ENCODE peak calls at places on chromosomes 2 and 18, in four cellular contexts. One of them, this sample, is unnamed.
A peak's percentile ranks its signal among the peaks of the same experiment; 100 is the strongest.

GRCh38 chr18:13562494-13563029 is 163.8 kb downstream of the FAM210A start:
- DNase-seq in adrenal gland: no peak
- DNase-seq in uterus: no peak
- DNase-seq in HCT116: no peak
- DNase-seq in this sample: no peak

GRCh38 chr2:139684286-139684860 is 904.2 kb upstream of the NXPH2 start:
- DNase-seq in adrenal gland: no peak
- DNase-seq in uterus: no peak
- DNase-seq in HCT116: no peak
- DNase-seq in this sample: no peak

GRCh38 chr2:121173112-121173511 is 111.9 kb downstream of the TFCP2L1 start:
- DNase-seq in HCT116: no peak
- DNase-seq in uterus: no peak
- DNase-seq in adrenal gland: no peak
- DNase-seq in this sample: no peak

GRCh38 chr2:11852526-11853196 is 106.2 kb downstream of the LPIN1 start:
- DNase-seq in uterus: no peak
- DNase-seq in HCT116: no peak
- DNase-seq in adrenal gland: no peak
- DNase-seq in this sample: no peak

GRCh38 chr2:200600549-200601212 is 14.9 kb downstream of the AOX1 start:
- DNase-seq in adrenal gland: no peak
- DNase-seq in uterus: no peak
- DNase-seq in HCT116: no peak
- DNase-seq in this sample: no peak

GRCh38 chr18:78641689-78642231 is 337.9 kb upstream of the SALL3 start:
- DNase-seq in adrenal gland: no peak
- DNase-seq in HCT116: no peak
- DNase-seq in uterus: no peak
- DNase-seq in this sample: no peak

GRCh38 chr2:108215794-108216211 is 24.0 kb upstream of the SULT1C3 start:
- DNase-seq in HCT116: peak; percentile 35
- DNase-seq in uterus: no peak
- DNase-seq in adrenal gland: no peak
- DNase-seq in this sample: no peak

GRCh38 chr2:228938629-228939028 is 332.5 kb downstream of the PID1 start:
- DNase-seq in HCT116: no peak
- DNase-seq in uterus: no peak
- DNase-seq in adrenal gland: no peak
- DNase-seq in this sample: no peak

GRCh38 chr18:79399275-79400081 is 3.7 kb downstream of the NFATC1 start:
- DNase-seq in uterus: no peak
- DNase-seq in adrenal gland: no peak
- DNase-seq in HCT116: no peak
- DNase-seq in this sample: peak; percentile 36

GRCh38 chr2:172643142-172643541 is 87.3 kb downstream of the PDK1 start:
- DNase-seq in adrenal gland: no peak
- DNase-seq in HCT116: peak; percentile 13
- DNase-seq in uterus: no peak
- DNase-seq in this sample: no peak

GRCh38 chr2:26016012-26016742 is 17.7 kb upstream of the RAB10 start:
- DNase-seq in HCT116: no peak
- DNase-seq in adrenal gland: no peak
- DNase-seq in uterus: no peak
- DNase-seq in this sample: no peak

GRCh38 chr2:217617496-217618085 is 385.2 kb downstream of the TNS1 start:
- DNase-seq in HCT116: no peak
- DNase-seq in adrenal gland: no peak
- DNase-seq in uterus: no peak
- DNase-seq in this sample: no peak

GRCh38 chr2:8543412-8544167 is 138.3 kb upstream of the ID2 start:
- DNase-seq in HCT116: no peak
- DNase-seq in uterus: peak; percentile 28
- DNase-seq in adrenal gland: peak; percentile 32
- DNase-seq in this sample: no peak

GRCh38 chr2:233430651-233431050 is 76.4 kb downstream of the DGKD start:
- DNase-seq in uterus: no peak
- DNase-seq in adrenal gland: no peak
- DNase-seq in HCT116: no peak
- DNase-seq in this sample: no peak

GRCh38 chr2:32788106-32788505 is 158.6 kb upstream of the LTBP1 start:
- DNase-seq in uterus: no peak
- DNase-seq in HCT116: no peak
- DNase-seq in adrenal gland: no peak
- DNase-seq in this sample: peak; percentile 32

GRCh38 chr2:16662440-16662839 is 3.2 kb downstream of the CYRIA start:
- DNase-seq in adrenal gland: peak; percentile 48
- DNase-seq in uterus: peak; percentile 80
- DNase-seq in HCT116: no peak
- DNase-seq in this sample: peak; percentile 26

GRCh38 chr2:206378835-206379234 is 64.5 kb upstream of the ADAM23 start:
- DNase-seq in adrenal gland: no peak
- DNase-seq in HCT116: no peak
- DNase-seq in uterus: no peak
- DNase-seq in this sample: no peak

GRCh38 chr2:235416816-235417499 is 76.9 kb upstream of the AGAP1 start:
- DNase-seq in uterus: no peak
- DNase-seq in adrenal gland: no peak
- DNase-seq in HCT116: no peak
- DNase-seq in this sample: no peak

GRCh38 chr18:3151379-3152264 is 68.1 kb downstream of the MYOM1 start:
- DNase-seq in adrenal gland: no peak
- DNase-seq in HCT116: no peak
- DNase-seq in uterus: no peak
- DNase-seq in this sample: peak; percentile 35

GRCh38 chr18:34942276-34942675 is 98.9 kb upstream of the MAPRE2 start:
- DNase-seq in adrenal gland: no peak
- DNase-seq in uterus: no peak
- DNase-seq in HCT116: no peak
- DNase-seq in this sample: no peak

GRCh38 chr18:39841133-39842041 is 2113.6 kb upstream of the PIK3C3 start:
- DNase-seq in HCT116: peak; percentile 28
- DNase-seq in uterus: no peak
- DNase-seq in adrenal gland: peak; percentile 43
- DNase-seq in this sample: peak; percentile 76

DNA sequence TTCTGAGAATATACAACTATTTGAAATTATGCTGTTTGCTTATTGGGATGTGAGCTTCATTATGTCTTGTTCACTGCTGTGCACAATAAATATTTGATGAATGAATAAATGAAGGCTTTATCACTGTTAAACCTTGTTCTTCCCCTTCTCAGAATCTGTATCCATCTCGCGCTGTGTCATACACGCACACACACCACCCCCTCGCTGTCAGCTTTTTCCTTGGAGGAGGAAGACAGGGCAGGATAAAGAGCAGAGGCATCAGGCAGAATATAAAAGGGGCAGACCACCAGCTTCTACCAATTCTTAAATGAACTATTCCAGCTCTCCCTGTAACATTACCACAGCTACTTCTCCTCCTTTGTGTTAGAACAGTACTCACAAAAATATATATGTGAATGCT is 75.0 kb downstream of the CD226 start:
- DNase-seq in uterus: no peak
- DNase-seq in HCT116: no peak
- DNase-seq in adrenal gland: no peak
- DNase-seq in this sample: no peak
- TF ChIP-seq POLR2A in uterus: no peak
- TF ChIP-seq POLR2A in HCT116: no peak
- TF ChIP-seq POLR2A in adrenal gland: no peak
- TF ChIP-seq POLR2A in this sample: no peak

DNA sequence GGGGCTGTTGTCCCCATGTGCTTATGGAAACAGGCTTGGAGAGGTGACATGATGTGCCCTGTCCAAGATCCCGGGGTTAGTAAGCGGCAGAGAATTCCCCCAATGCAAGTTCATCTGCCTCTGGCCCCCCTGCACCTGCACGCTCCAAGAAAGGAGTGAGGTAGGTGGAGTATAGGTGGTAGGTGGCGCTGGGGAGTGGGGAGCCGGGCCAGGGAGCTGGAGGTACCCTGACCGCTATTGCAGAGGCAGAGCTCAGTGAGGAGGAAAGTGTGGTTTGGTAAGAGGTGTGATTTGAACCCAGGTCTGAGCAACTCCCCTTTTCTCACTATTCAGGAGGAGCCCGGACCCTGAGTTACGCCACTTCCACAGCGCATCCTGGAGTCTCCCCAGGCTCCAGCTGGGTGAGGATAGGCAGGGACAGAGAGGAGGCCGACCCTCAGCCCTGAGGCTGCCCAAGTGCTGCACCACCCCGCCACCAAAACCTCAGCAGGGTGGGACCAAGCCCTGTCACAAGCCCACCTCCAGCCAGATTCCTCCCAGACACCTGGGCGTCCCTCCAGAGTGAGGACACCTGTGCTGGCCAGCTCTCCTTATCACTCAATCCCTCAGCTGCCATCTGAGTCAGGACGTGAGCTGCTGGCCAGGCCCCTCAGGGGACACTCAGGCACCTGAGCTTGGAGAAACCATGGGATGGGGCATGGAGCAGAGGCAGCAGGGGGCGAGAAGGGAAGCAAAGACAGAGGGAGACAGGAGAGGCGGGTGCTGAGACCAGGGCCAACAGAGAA is 5.6 kb downstream of the HAAO start:
- DNase-seq in uterus: no peak
- DNase-seq in HCT116: no peak
- DNase-seq in adrenal gland: no peak
- DNase-seq in this sample: no peak
- TF ChIP-seq CTCF in uterus: no peak
- TF ChIP-seq CTCF in HCT116: no peak
- TF ChIP-seq CTCF in adrenal gland: no peak
- TF ChIP-seq CTCF in this sample: no peak

GRCh38 chr2:84904151-84904550 is 1.3 kb upstream of the TMSB10 start:
- DNase-seq in HCT116: no peak
- DNase-seq in uterus: no peak
- DNase-seq in adrenal gland: no peak
- DNase-seq in this sample: no peak

GRCh38 chr2:84904717-84905174 is 710 bp upstream of the TMSB10 start:
- DNase-seq in HCT116: no peak
- DNase-seq in uterus: peak; percentile 85
- DNase-seq in adrenal gland: peak; percentile 54
- DNase-seq in this sample: peak; percentile 41

GRCh38 chr2:84906108-84906899 is 848 bp downstream of the TMSB10 start:
- DNase-seq in adrenal gland: peak; percentile 51
- DNase-seq in HCT116: no peak
- DNase-seq in uterus: no peak
- DNase-seq in this sample: peak; percentile 32

GRCh38 chr2:84906900-84907714 is 1.7 kb downstream of the TMSB10 start:
- DNase-seq in HCT116: peak; percentile 83
- DNase-seq in uterus: peak; percentile 70
- DNase-seq in adrenal gland: peak; percentile 43
- DNase-seq in this sample: peak; percentile 72

DNA sequence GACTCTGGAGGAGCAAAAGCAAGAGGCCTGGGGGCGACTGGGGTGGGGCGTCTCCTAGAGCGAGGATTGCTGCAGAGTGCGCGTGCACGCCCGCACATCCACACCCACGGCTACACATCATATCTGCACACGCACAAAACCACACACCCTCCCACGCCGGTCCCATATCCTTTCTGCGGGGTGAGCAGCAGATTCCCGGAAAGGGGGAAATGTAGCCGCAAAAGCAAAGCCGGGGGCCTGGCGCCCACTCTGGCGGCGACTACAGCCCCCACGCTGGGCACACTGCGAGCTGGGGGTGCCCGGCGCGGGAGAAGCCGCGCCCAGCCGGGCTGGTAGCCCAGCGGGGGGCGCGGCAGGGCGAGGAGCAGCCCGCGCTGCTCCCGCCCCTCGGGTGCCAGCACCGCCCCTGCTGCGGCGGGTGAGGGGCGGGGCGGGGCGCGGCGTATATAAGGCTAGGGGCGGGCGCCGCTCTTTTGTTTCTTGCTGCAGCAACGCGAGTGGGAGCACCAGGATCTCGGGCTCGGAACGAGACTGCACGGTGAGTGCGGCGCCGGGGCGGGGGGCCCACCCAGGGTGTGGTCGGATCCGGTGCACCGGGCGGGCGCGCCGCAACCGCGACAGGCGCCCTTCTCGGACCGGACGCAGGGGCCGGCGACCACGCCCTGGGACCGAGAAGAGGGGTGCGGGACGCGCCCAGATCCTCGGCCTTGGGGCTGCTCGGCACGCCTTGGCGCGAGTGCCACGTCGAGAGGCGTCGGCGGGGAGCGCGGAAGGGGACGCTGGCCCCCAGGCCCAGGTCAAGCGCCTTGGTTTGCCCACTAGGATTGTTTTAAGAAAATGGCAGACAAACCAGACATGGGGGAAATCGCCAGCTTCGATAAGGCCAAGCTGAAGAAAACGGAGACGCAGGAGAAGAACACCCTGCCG is at the start of gene TMSB10:
- DNase-seq in uterus: peak; percentile 87
- DNase-seq in HCT116: no peak
- DNase-seq in adrenal gland: peak; percentile 88
- DNase-seq in this sample: peak; percentile 88
- TF ChIP-seq POLR2A in uterus: peak; percentile 97
- TF ChIP-seq POLR2A in HCT116: peak; percentile 97
- TF ChIP-seq POLR2A in adrenal gland: peak; percentile 95
- TF ChIP-seq POLR2A in this sample: peak; percentile 99

DNA sequence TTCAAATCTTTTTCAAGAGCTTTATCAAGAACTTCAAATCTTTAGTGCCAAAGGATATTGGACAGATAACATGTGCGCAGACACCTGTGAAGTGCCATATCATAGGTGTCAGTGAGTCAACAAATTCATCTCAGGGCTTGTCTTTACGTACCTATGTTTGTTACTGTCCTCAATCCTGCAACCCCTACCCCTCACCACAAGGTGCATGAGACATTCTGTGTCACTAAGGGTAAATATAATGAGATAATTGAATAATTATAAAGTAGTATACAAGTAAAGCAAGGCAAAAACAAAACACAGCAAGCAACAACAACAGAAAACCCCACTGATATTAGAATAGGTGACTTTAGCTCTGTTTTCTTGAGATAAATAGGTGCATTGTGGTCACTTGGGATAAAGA is 1495.8 kb upstream of the TMEFF2 start:
- DNase-seq in adrenal gland: no peak
- DNase-seq in HCT116: peak; percentile 1
- DNase-seq in uterus: no peak
- DNase-seq in this sample: no peak
- TF ChIP-seq CTCF in adrenal gland: no peak
- TF ChIP-seq CTCF in HCT116: peak; percentile 4
- TF ChIP-seq CTCF in uterus: no peak
- TF ChIP-seq CTCF in this sample: no peak

GRCh38 chr18:24678626-24679025 is 218.2 kb downstream of the HRH4 start:
- DNase-seq in uterus: no peak
- DNase-seq in adrenal gland: no peak
- DNase-seq in HCT116: no peak
- DNase-seq in this sample: no peak
- TF ChIP-seq POLR2A in uterus: no peak
- TF ChIP-seq POLR2A in adrenal gland: no peak
- TF ChIP-seq POLR2A in HCT116: no peak
- TF ChIP-seq POLR2A in this sample: no peak

GRCh38 chr2:46366675-46367067 is 69.5 kb downstream of the EPAS1 start:
- DNase-seq in uterus: no peak
- DNase-seq in adrenal gland: no peak
- DNase-seq in HCT116: no peak
- DNase-seq in this sample: peak; percentile 77
- TF ChIP-seq CTCF in uterus: no peak
- TF ChIP-seq CTCF in adrenal gland: no peak
- TF ChIP-seq CTCF in HCT116: no peak
- TF ChIP-seq CTCF in this sample: no peak

This sample was measured in endothelial cell of umbilical vein.